ENCODE peak calls at places on chromosomes 11 and 22, in four cellular contexts. Q is activated B cell treated with CpG ODN at 0.5 μM for 24 hours, T is lower leg skin, O is MM.1S. N is an unnamed sample.

GRCh38 chr22:19887251-19887985 is 32.7 kb upstream of the GNB1L start:
- DNase-seq in T (no peak), O (no peak), Q (no peak), N (no peak)

GRCh38 chr11:107612445-107612844 is 21.5 kb downstream of the ELMOD1 start:
- DNase-seq in Q (no peak), T (no peak), O (no peak), N (no peak)

GRCh38 chr22:31616315-31616980 is 45.6 kb downstream of the PISD start:
- DNase-seq in O (peak; percentile 67), T (no peak), Q (no peak), N (no peak)

GRCh38 chr11:111777094-111778046 is 11.2 kb upstream of the PPP2R1B start:
- DNase-seq in Q (no peak), O (peak; percentile 71), T (peak; percentile 31), N (no peak)

GRCh38 chr11:27718853-27719574 is 18.8 kb upstream of the BDNF start:
- DNase-seq in O (no peak), Q (no peak), T (no peak), N (no peak)

GRCh38 chr22:43110927-43111623 is 525 bp downstream of the BIK start:
- DNase-seq in T (no peak), O (peak; percentile 34), Q (peak; percentile 31), N (no peak)

GRCh38 chr11:57798905-57799559 is 37.4 kb downstream of the CTNND1 start:
- DNase-seq in Q (peak; percentile 22), O (no peak), T (peak; percentile 67), N (no peak)

GRCh38 chr11:100761806-100762205 is 74.7 kb downstream of the ARHGAP42 start:
- DNase-seq in T (no peak), O (no peak), Q (no peak), N (no peak)

GRCh38 chr11:75858613-75859012 is 43.6 kb downstream of the UVRAG start:
- DNase-seq in O (no peak), T (no peak), Q (no peak), N (no peak)

GRCh38 chr22:35971418-35972119 is 57.1 kb downstream of the RBFOX2 start:
- DNase-seq in T (peak; percentile 28), Q (no peak), O (no peak), N (no peak)

GRCh38 chr11:44333271-44334218 is 23.6 kb upstream of the ALX4 start:
- DNase-seq in O (no peak), Q (no peak), T (no peak), N (no peak)

GRCh38 chr11:100681064-100681502 is 6.0 kb upstream of the ARHGAP42 start:
- DNase-seq in Q (peak; percentile 58), T (peak; percentile 80), O (peak; percentile 96), N (peak; percentile 28)

GRCh38 chr11:118634435-118635236 is 27.2 kb downstream of the PHLDB1 start:
- DNase-seq in T (no peak), Q (no peak), O (peak; percentile 63), N (no peak)
- TF ChIP-seq CTCF in T (no peak), Q (no peak), O (no peak), N (no peak)

DNA sequence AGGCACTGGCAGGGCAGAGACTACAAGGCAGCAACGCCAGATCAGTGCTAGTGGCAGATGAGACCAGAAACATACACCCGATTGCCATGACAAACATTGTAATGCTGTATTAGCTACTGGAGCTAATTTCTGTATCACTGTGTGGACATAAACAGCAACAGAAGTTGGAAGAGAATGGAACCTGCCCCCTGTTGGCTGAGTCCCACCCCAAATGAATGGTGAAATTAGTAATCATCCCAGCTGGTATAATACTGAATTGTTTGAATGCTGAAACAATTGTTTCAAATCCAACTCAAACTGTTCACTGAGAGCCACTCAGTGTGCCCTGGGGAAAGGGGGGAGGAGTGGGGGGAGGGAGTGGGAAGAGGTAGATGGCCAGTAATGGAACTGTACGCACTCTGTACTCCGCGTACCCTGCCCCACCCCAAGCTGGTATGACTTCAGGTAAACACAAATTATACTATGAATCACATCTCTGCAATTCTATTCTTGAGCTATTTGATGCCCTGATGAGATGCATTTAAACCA is 11.2 kb upstream of the BIRC3 start:
- DNase-seq in O (no peak), Q (no peak), T (peak; percentile 54), N (no peak)
- TF ChIP-seq CTCF in O (no peak), Q (no peak), T (no peak), N (no peak)

GRCh38 chr11:117315285-117316196 is 515 bp downstream of the BACE1 start:
- DNase-seq in O (no peak), T (no peak), Q (peak; percentile 25), N (no peak)

GRCh38 chr11:117318738-117319137 is 2.7 kb upstream of the BACE1 start:
- DNase-seq in O (no peak), Q (no peak), T (no peak), N (no peak)

GRCh38 chr11:117313828-117314768 is 2.0 kb downstream of the BACE1 start:
- DNase-seq in T (no peak), O (no peak), Q (no peak), N (no peak)

GRCh38 chr11:117314840-117315239 is 1.2 kb downstream of the BACE1 start:
- DNase-seq in O (no peak), T (no peak), Q (no peak), N (no peak)

DNA sequence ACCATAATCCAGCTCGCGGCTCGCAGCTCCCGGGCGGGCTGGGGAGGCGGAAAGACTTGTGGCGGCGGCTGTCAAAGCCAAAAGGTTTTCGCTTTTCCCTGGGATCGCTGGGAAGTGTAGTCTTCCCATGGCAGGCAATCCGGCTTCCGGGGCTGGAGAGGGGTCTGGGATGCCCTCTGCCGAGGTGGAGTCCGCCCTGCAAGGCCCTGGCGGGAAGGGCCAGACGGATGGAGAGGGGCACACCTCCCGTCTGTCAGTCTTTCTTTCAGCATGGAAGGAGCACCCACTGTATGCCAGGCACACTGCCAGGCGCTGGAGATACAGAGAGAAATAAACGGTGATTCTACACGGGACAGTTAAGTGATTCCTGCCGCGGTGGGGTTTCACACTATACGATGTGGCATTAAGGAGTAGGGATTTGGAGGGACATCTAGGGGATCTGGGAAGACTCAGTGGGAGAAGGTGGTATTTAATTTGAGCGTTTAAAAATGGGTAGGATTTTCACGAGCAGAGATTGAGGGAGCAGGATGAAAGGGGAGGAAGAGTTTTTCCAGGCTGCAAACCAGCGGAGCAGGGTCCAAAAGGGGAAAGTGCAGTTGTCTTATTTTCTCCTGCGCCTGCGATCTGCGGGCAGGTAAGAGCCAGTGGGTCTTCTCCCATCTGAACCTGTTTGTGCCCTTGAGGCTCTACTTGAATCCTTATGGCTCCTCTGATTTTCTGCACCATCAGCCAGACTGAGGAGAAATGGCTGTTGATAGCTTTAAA is at the start of gene BACE1:
- DNase-seq in O (no peak), T (peak; percentile 66), Q (no peak), N (no peak)
- TF ChIP-seq CTCF in O (no peak), T (no peak), Q (no peak), N (no peak)

DNA sequence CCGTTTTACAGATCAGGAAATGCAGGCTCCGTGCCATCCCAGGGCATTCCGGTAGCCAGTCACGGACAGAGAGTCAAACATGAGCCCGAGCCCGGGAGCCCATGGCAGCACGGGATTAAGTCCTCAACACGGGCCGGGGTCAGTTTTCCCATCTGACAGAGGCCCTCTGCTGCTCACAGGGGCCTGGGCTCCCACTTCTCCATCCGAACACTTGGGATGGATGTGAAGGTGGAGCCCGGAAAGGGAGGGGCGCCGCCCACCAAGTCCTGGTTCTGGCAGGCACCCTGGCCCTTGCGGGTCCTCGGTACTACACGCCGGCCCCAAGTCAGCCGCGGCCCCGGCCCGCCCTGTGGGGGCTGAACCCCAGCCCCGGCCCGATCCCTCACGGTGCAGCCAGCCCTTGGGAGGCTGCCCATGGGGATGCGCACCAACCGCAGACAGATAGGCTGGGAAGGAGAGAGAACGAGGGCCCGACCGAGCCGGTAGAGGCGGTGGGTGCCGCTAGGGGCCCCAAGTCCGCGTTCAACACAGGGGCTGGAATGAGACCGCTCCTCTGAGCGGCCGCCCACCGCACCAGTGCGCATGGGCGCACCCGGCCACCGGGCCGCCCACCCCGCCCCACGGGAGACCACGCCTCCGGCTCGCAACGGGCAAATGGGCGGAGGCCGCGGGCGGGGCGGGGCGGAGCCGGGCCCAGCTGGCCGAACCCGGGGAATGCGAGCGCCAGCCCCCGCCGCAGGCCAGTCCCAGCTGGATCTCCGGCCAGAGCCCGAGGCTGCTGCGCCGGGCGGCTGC is at the start of gene CAPN5:
- DNase-seq in T (peak; percentile 79), O (peak; percentile 88), Q (peak; percentile 93), N (peak; percentile 89)
- TF ChIP-seq CTCF in T (no peak), O (peak; percentile 31), Q (no peak), N (peak; percentile 51)

DNA sequence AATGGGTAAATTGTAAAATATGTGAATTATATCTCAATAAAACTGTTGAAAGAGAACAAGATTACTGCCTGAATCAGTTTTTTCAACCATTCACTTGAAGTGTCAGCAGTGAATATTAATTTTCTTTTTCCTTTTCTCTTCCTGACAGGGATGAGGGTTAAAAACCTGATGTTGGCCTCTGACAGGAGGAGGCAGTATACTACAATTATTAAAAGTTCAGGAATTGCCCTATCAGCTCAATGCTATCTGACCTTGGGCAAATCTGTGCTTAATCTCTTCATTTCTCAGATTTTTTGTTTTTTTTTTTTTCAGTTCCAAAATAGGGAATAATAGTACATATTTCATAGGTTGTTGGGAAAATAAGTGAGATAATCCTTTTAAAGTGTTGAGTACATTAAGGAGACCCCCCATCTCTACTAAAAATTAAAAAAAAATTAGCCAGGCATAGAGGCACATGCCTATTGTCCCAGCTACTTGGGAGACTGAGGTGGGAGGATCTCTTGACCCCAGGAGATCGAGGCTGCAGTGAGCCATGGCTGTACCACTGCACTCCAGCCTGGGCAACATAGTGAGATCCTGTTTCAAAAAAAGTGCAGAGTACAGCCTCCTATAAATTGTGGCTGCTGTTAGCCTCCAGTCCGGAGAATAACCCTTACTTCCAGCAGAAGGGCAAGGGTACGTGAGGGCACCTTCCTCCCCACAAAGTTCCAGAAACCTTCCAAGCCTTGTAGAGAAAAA is 48.8 kb downstream of the TRIM44 start:
- DNase-seq in O (no peak), T (no peak), Q (no peak), N (no peak)
- TF ChIP-seq CTCF in O (no peak), T (no peak), Q (no peak), N (no peak)

GRCh38 chr22:45164217-45165123 is 745 bp downstream of the NUP50 start:
- DNase-seq in T (no peak), Q (no peak), O (peak; percentile 21), N (peak; percentile 26)

GRCh38 chr22:45162531-45162930 is 1.2 kb upstream of the NUP50 start:
- DNase-seq in Q (no peak), O (no peak), T (no peak), N (no peak)

GRCh38 chr22:45166935-45167334 is 3.2 kb downstream of the NUP50 start:
- DNase-seq in T (no peak), O (no peak), Q (no peak), N (no peak)

GRCh38 chr22:45163074-45163416 is 680 bp upstream of the NUP50 start:
- DNase-seq in O (peak; percentile 27), Q (no peak), T (no peak), N (no peak)

GRCh38 chr22:45163417-45164216 is at the start of gene NUP50:
- DNase-seq in Q (peak; percentile 97), T (peak; percentile 94), O (peak; percentile 98), N (peak; percentile 95)
- TF ChIP-seq CTCF in Q (no peak), T (peak; percentile 17), O (no peak), N (no peak)

GRCh38 chr11:12485328-12485727 is 108.0 kb downstream of the PARVA start:
- DNase-seq in Q (no peak), T (no peak), O (no peak), N (no peak)
- TF ChIP-seq CTCF in Q (no peak), T (no peak), O (peak; percentile 36), N (no peak)